ENCODE peak calls at places on chromosomes 4 and X, in six cellular contexts. F is iPS DF 19.7; Q is CD8-positive, alpha-beta memory T cell; A is K562; U is NCI-H1417 treated with DMSO at 0.1 percent for 48 hours; B is AG09319. S is an unnamed sample.

GRCh38 chr4:113641025-113641431 is 120.5 kb downstream of the CAMK2D start:
- DNase-seq in F (no peak), B (no peak), Q (no peak), A (no peak), U (no peak), S (peak; percentile 57)

GRCh38 chr4:13783800-13784411 is 156.4 kb upstream of the BOD1L1 start:
- DNase-seq in U (no peak), Q (no peak), F (no peak), A (no peak), B (no peak), S (no peak)

GRCh38 chr4:133152801-133153526 is 3.9 kb downstream of the PCDH10 start:
- DNase-seq in F (no peak), U (no peak), B (no peak), Q (no peak), A (no peak), S (no peak)

GRCh38 chr4:116427666-116428065 is 657.7 kb downstream of the TRAM1L1 start:
- DNase-seq in B (no peak), U (no peak), Q (no peak), F (no peak), A (no peak), S (no peak)

GRCh38 chr4:101973331-101973730 is 182.8 kb downstream of the BANK1 start:
- DNase-seq in F (no peak), B (no peak), U (no peak), Q (no peak), A (no peak), S (no peak)

GRCh38 chr4:74365761-74366160 is 816 bp downstream of the EREG start:
- DNase-seq in U (peak; percentile 42), B (no peak), Q (no peak), F (no peak), A (peak; percentile 20), S (no peak)

GRCh38 chrX:39728025-39728424 is 369.7 kb downstream of the BCOR start:
- DNase-seq in U (no peak), A (no peak), B (no peak), F (no peak), Q (no peak), S (no peak)

GRCh38 chrX:40006025-40007017 is 91.4 kb downstream of the BCOR start:
- DNase-seq in B (no peak), U (no peak), A (no peak), F (no peak), Q (no peak), S (no peak)

GRCh38 chr4:152780267-152780811 is 585 bp downstream of the ARFIP1 start:
- DNase-seq in U (no peak), F (no peak), Q (no peak), A (peak; percentile 27), B (no peak), S (no peak)

GRCh38 chrX:11375614-11376119 is 82.5 kb downstream of the AMELX start:
- DNase-seq in A (peak; percentile 62), B (no peak), U (no peak), Q (no peak), F (no peak), S (no peak)

GRCh38 chrX:108268434-108269080 is 169.7 kb downstream of the COL4A6 start:
- DNase-seq in Q (no peak), U (no peak), B (no peak), A (no peak), F (no peak), S (no peak)

GRCh38 chrX:55056820-55057690 is 17.8 kb upstream of the PAGE2B start:
- DNase-seq in Q (peak; percentile 7), A (no peak), B (no peak), F (no peak), U (no peak), S (no peak)

GRCh38 chrX:41047878-41048534 is 37.2 kb upstream of the USP9X start:
- DNase-seq in B (no peak), U (no peak), Q (no peak), A (peak; percentile 46), F (no peak), S (no peak)

GRCh38 chr4:88021824-88022223 is 14.4 kb downstream of the PKD2 start:
- DNase-seq in F (no peak), A (no peak), U (no peak), Q (no peak), B (no peak), S (no peak)

GRCh38 chr4:108060164-108060563 is 70.5 kb downstream of the HADH start:
- DNase-seq in B (no peak), Q (no peak), A (peak; percentile 35), U (no peak), F (no peak), S (no peak)

GRCh38 chrX:44432641-44433040 is 89.2 kb upstream of the EFHC2 start:
- DNase-seq in F (peak; percentile 47), Q (no peak), B (no peak), U (no peak), A (no peak), S (peak; percentile 18)

GRCh38 chr4:158211288-158211687 is 1.0 kb downstream of the TMEM144 start:
- DNase-seq in Q (no peak), B (no peak), F (no peak), A (peak; percentile 31), U (no peak), S (no peak)

GRCh38 chrX:139844163-139844562 is 88.7 kb downstream of the ATP11C start:
- DNase-seq in Q (no peak), U (no peak), A (no peak), F (no peak), B (no peak), S (no peak)

GRCh38 chr4:105122334-105122733 is 24.3 kb upstream of the TET2 start:
- DNase-seq in F (peak; percentile 71), A (no peak), Q (no peak), B (no peak), U (no peak), S (no peak)

GRCh38 chrX:128518508-128518907 is 466.3 kb upstream of the ACTRT1 start:
- DNase-seq in U (no peak), B (no peak), A (no peak), F (peak; percentile 9), Q (no peak), S (no peak)

GRCh38 chr4:139978692-139979091 is 175.3 kb downstream of the MAML3 start:
- DNase-seq in F (no peak), B (no peak), U (no peak), A (no peak), Q (no peak), S (peak; percentile 65)

GRCh38 chrX:110462957-110463356 is 104.3 kb downstream of the RTL9 start:
- DNase-seq in U (no peak), B (no peak), Q (no peak), A (no peak), F (no peak), S (no peak)

GRCh38 chr4:2247128-2248043 is 5.5 kb upstream of the HAUS3 start:
- DNase-seq in Q (no peak), U (no peak), A (no peak), F (no peak), B (no peak), S (no peak)

GRCh38 chr4:177802149-177802548 is 359.9 kb upstream of the AGA start:
- DNase-seq in U (no peak), F (no peak), A (no peak), B (no peak), Q (no peak), S (no peak)

S was measured in GM12864.